ENCODE peak calls at places on chromosomes 5 and 9, in eight cellular contexts. Y, O, K, X, C, J, L and U are unnamed samples.

GRCh38 chr9:121331549-121331948 is 38.5 kb downstream of the STOM start:
- DNase-seq in X (no peak), Y (no peak), K (no peak), O (no peak), L (no peak), J (no peak), C (no peak), U (no peak)

GRCh38 chr9:92650296-92650695 is 19.6 kb downstream of the IPPK start:
- DNase-seq in Y (no peak), K (no peak), C (no peak), X (no peak), J (no peak), O (no peak), L (no peak), U (no peak)

GRCh38 chr9:12723409-12724028 is 30.3 kb downstream of the TYRP1 start:
- DNase-seq in Y (peak; percentile 44), J (peak; percentile 10), K (no peak), O (no peak), C (no peak), L (peak; percentile 24), X (peak; percentile 23), U (peak; percentile 40)

GRCh38 chr9:21778300-21778699 is 24.1 kb upstream of the MTAP start:
- DNase-seq in L (no peak), C (no peak), X (no peak), J (no peak), O (no peak), Y (no peak), K (no peak), U (no peak)

GRCh38 chr5:127812570-127812969 is 109.4 kb downstream of the CCDC192 start:
- DNase-seq in X (no peak), O (no peak), J (no peak), L (no peak), C (no peak), K (no peak), Y (no peak), U (peak; percentile 11)

GRCh38 chr9:36337002-36337401 is 63.1 kb downstream of the RNF38 start:
- DNase-seq in J (no peak), L (no peak), Y (no peak), O (no peak), C (no peak), K (no peak), X (no peak), U (no peak)

GRCh38 chr5:134118212-134118611 is 3.7 kb downstream of the TCF7 start:
- DNase-seq in C (no peak), O (no peak), L (no peak), X (no peak), Y (no peak), J (no peak), K (no peak), U (no peak)

GRCh38 chr9:98315551-98316060 is 60.2 kb upstream of the TBC1D2 start:
- DNase-seq in K (peak; percentile 89), L (peak; percentile 84), Y (peak; percentile 80), X (peak; percentile 74), C (peak; percentile 96), O (peak; percentile 95), J (peak; percentile 80), U (peak; percentile 82)

GRCh38 chr9:135387976-135388375 is 91.6 kb upstream of the PPP1R26 start:
- DNase-seq in J (no peak), C (no peak), Y (no peak), L (no peak), X (no peak), K (no peak), O (no peak), U (no peak)
- TF ChIP-seq MAX in J (no peak), C (no peak), Y (no peak), L (no peak), X (no peak), K (no peak), O (no peak), U (no peak)

GRCh38 chr9:130143279-130143893 is 28.8 kb upstream of the NCS1 start:
- DNase-seq in L (no peak), C (no peak), K (no peak), Y (no peak), J (no peak), O (no peak), X (no peak), U (no peak)

GRCh38 chr9:130142635-130143034 is 29.6 kb upstream of the NCS1 start:
- DNase-seq in X (no peak), C (no peak), J (no peak), K (no peak), O (no peak), Y (no peak), L (no peak), U (no peak)

GRCh38 chr9:130144703-130145102 is 27.5 kb upstream of the NCS1 start:
- DNase-seq in L (no peak), K (no peak), C (no peak), X (no peak), O (no peak), Y (no peak), J (no peak), U (no peak)

GRCh38 chr9:130147215-130147614 is 25.0 kb upstream of the NCS1 start:
- DNase-seq in K (no peak), O (no peak), C (no peak), X (no peak), J (no peak), Y (no peak), L (no peak), U (no peak)

GRCh38 chr9:130143974-130144373 is 28.2 kb upstream of the NCS1 start:
- DNase-seq in X (no peak), L (peak; percentile 66), Y (no peak), J (no peak), C (no peak), O (no peak), K (no peak), U (no peak)
- TF ChIP-seq MAX in X (no peak), L (no peak), Y (no peak), J (no peak), C (no peak), O (no peak), K (no peak), U (no peak)

GRCh38 chr5:18465833-18466681 is 831.8 kb downstream of the TAF11L14 start:
- DNase-seq in C (peak; percentile 66), L (peak; percentile 74), K (peak; percentile 51), X (no peak), J (peak; percentile 41), Y (peak; percentile 67), O (peak; percentile 70), U (peak; percentile 10)
- TF ChIP-seq MAX in C (no peak), L (no peak), K (no peak), X (no peak), J (no peak), Y (no peak), O (no peak), U (no peak)

DNA sequence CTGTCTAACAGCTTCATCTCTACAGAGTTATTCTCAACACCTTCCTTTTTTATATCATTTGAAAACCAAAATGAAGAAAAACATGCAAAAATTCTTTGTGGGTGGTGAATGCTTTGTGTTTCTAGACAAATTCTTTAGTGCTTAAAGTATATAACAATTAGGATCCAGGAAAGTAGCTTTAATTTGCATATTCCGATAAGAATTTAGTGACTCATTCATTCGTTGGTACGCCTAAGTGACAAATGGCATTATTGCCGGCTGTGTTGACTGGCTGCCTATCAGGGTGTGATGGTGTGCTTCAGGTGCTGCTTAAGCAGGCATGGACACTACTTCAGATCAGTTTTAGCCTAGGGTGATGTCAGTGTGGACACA is 35.2 kb downstream of the LMNB1 start:
- DNase-seq in X (no peak), O (no peak), L (no peak), K (no peak), Y (no peak), C (no peak), J (no peak), U (no peak)
- TF ChIP-seq MAX in X (no peak), O (no peak), L (no peak), K (no peak), Y (no peak), C (no peak), J (no peak), U (no peak)

DNA sequence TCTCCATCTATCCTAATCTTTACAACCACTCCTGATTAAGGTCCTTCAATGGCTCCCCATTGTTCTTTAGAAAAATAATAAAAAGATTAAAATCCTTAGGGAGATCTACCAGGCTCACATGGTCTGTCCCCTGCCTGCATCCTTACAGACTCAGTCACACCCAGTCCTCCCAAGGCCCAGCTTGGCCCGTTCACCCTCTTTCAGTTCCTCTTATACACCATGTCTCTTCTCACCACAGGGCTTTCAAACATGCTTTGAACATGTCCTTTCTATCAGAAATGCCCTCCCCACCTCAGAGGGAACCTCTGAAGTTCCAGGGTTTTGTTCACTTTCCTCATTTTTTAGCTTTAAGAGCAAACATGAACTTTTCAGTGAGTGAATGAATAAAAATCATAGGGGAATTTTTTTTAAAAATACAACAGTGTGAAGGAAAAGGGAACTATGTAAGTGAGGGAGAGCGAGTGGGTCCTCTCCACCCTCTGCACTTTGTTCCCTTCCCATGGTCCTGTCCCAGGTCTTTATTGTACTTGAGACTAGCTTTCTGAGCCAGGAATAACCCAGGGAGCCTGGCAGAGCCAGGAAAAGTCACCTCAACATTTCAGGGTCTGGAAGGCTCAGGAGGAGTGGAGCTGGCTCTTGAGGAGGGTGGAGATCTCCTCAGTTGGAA is 55.3 kb downstream of the TRPC7 start:
- DNase-seq in L (no peak), O (no peak), X (no peak), Y (no peak), J (no peak), K (no peak), C (no peak), U (no peak)
- TF ChIP-seq MAX in L (no peak), O (no peak), X (no peak), Y (no peak), J (no peak), K (no peak), C (no peak), U (no peak)

DNA sequence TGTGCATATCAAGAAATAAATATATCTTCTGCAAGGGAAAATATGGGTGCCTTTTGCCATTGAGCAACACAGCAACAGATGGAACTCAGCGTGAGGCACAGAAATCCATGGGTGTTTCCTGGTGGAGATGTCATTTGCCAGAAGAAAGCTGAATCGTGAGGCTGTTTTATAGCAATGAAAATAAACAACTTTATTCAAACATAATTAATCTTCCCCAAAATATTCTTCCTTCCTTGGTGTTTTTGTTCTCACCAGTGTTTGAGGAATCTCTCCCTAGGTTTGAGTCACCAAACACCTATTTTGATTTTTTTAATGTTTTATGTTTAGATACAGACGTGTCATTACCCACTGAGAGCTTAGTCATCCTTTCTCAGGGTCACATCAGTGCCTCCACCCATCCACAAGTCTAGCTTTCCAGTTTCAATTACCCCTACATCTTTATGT is 65.8 kb upstream of the PAPPA start:
- DNase-seq in L (no peak), O (no peak), K (no peak), X (no peak), Y (peak; percentile 87), J (no peak), C (no peak), U (no peak)
- TF ChIP-seq MAX in L (no peak), O (no peak), K (no peak), X (no peak), Y (peak; percentile 22), J (no peak), C (no peak), U (no peak)

GRCh38 chr9:673966-674526 is 167.5 kb upstream of the DMRT1 start:
- DNase-seq in L (no peak), Y (no peak), C (no peak), K (no peak), O (no peak), X (no peak), J (peak; percentile 88), U (no peak)
- TF ChIP-seq MAX in L (no peak), Y (no peak), C (no peak), K (no peak), O (no peak), X (no peak), J (no peak), U (no peak)

GRCh38 chr9:17269799-17270198 is 135.0 kb downstream of the CNTLN start:
- DNase-seq in O (no peak), Y (no peak), L (no peak), K (no peak), J (no peak), C (no peak), X (no peak), U (no peak)
- TF ChIP-seq MAX in O (no peak), Y (no peak), L (no peak), K (no peak), J (no peak), C (no peak), X (no peak), U (no peak)